ENCODE peak calls at places on chromosomes 16 and 17, in six cellular contexts. N, H, D, A, K and T are unnamed samples.
A peak's percentile ranks its signal among the peaks of the same experiment; 100 is the strongest.

GRCh38 chr17:3940965-3941698 is 23.1 kb downstream of the ATP2A3 start:
- DNase-seq in D (no peak), H (no peak), N (no peak), K (no peak), A (no peak), T (no peak)

GRCh38 chr16:20928774-20929411 is 28.3 kb downstream of the LYRM1 start:
- DNase-seq in A (no peak), N (no peak), D (no peak), K (no peak), H (no peak), T (no peak)

GRCh38 chr17:9928601-9929341 is 23.7 kb upstream of the RCVRN start:
- DNase-seq in N (no peak), D (no peak), K (no peak), A (no peak), H (no peak), T (no peak)

GRCh38 chr16:83438326-83438725 is 369.5 kb upstream of the HSBP1 start:
- DNase-seq in N (no peak), D (no peak), H (no peak), K (no peak), A (no peak), T (no peak)

GRCh38 chr17:30950669-30951399 is 20.0 kb upstream of the RNF135 start:
- DNase-seq in N (peak; percentile 50), H (no peak), D (peak; percentile 59), A (peak; percentile 91), K (no peak), T (peak; percentile 12)

GRCh38 chr16:5793556-5793955 is 696.0 kb upstream of the EEF2KMT start:
- DNase-seq in K (no peak), H (no peak), D (no peak), A (no peak), N (no peak), T (no peak)

GRCh38 chr17:68310141-68310540 is 18.8 kb downstream of the ARSG start:
- DNase-seq in K (no peak), A (no peak), N (no peak), H (no peak), D (no peak), T (no peak)

GRCh38 chr17:46979023-46979870 is at the start of gene RPRML:
- DNase-seq in H (peak; percentile 45), K (no peak), N (no peak), D (peak; percentile 41), A (peak; percentile 27), T (peak; percentile 28)

GRCh38 chr17:19386974-19387920 is at the start of gene MFAP4:
- DNase-seq in K (no peak), A (peak; percentile 60), H (peak; percentile 81), N (no peak), D (peak; percentile 35), T (peak; percentile 64)
- H3K4me3 ChIP-seq in K (no peak within 1 kb of the TSS), A (peak within 1 kb of the TSS; percentile 34), H (peak within 1 kb of the TSS; percentile 19), N (peak within 1 kb of the TSS; percentile 25), D (no peak within 1 kb of the TSS), T (no peak within 1 kb of the TSS)

GRCh38 chr17:40539711-40540411 is 25.4 kb downstream of the CCR7 start:
- DNase-seq in K (no peak), D (no peak), H (peak; percentile 34), N (no peak), A (no peak), T (no peak)
- H3K4me1 ChIP-seq in K (peaks cover 64% of the 10 kb centered on the region), D (peaks cover 51% of the 10 kb centered on the region), H (peaks cover 42% of the 10 kb centered on the region), N (peaks cover 5% of the 10 kb centered on the region), A (peaks cover 28% of the 10 kb centered on the region), T (peaks cover 90% of the 10 kb centered on the region)

GRCh38 chr17:40782450-40782849 is at the start of gene KRT27:
- DNase-seq in H (no peak), N (no peak), K (no peak), D (no peak), A (no peak), T (no peak)

GRCh38 chr17:40778466-40778865 is 3.9 kb downstream of the KRT27 start:
- DNase-seq in D (no peak), K (no peak), H (no peak), A (no peak), N (no peak), T (no peak)

GRCh38 chr17:40777459-40777858 is 4.9 kb downstream of the KRT27 start:
- DNase-seq in A (no peak), N (no peak), K (no peak), D (no peak), H (no peak), T (peak; percentile 52)

GRCh38 chr17:40777971-40778370 is 4.4 kb downstream of the KRT27 start:
- DNase-seq in H (no peak), D (no peak), N (no peak), A (no peak), K (no peak), T (no peak)

GRCh38 chr17:40779181-40779909 is 3.0 kb downstream of the KRT27 start:
- DNase-seq in K (peak; percentile 26), A (no peak), D (peak; percentile 22), H (no peak), N (no peak), T (peak; percentile 70)
- H3K4me3 ChIP-seq in K (no peak overlapping the region), A (no peak overlapping the region), D (no peak overlapping the region), H (no peak overlapping the region), N (no peak overlapping the region), T (peak overlapping the region; percentile 10)

GRCh38 chr17:13593757-13594156 is 8.0 kb downstream of the HS3ST3A1 start:
- DNase-seq in H (no peak), N (no peak), A (no peak), D (no peak), K (no peak), T (no peak)

GRCh38 chr17:13590441-13590840 is 11.3 kb downstream of the HS3ST3A1 start:
- DNase-seq in K (no peak), D (no peak), A (no peak), H (no peak), N (no peak), T (no peak)

GRCh38 chr17:13593021-13593751 is 8.5 kb downstream of the HS3ST3A1 start:
- DNase-seq in N (no peak), D (no peak), A (no peak), K (no peak), H (no peak), T (no peak)

GRCh38 chr17:13594310-13594709 is 7.4 kb downstream of the HS3ST3A1 start:
- DNase-seq in D (no peak), H (no peak), N (no peak), A (no peak), K (no peak), T (no peak)

DNA sequence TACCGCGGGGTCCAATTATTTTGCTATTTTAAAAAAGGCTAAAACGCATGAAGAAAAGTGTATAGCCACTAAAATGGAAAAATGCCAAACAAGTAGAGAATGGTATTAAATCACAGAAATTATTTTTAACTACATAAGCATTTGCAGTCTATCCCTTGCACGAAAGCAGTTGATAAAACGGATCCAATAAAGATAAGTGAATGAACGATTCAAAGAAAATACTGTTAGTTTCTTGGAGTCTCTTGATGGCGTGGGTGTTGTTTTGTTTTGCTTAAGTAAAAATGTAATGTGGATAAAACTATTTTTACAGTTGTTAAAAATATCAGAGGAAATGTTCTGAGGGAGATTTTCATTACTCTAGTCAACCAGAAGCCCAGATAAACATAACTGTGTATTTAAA is 9.3 kb downstream of the HS3ST3A1 start:
- DNase-seq in N (no peak), H (no peak), K (no peak), A (no peak), D (no peak), T (no peak)
- H3K4me1 ChIP-seq in N (no peaks in the 10 kb centered on the region), H (peaks cover 2% of the 10 kb centered on the region), K (no peaks in the 10 kb centered on the region), A (no peaks in the 10 kb centered on the region), D (no peaks in the 10 kb centered on the region), T (no peaks in the 10 kb centered on the region)

GRCh38 chr17:50093246-50093645 is 1.9 kb upstream of the PDK2 start:
- DNase-seq in D (no peak), A (no peak), N (no peak), K (no peak), H (no peak), T (no peak)
- H3K4me3 ChIP-seq in D (no peak overlapping the region), A (no peak overlapping the region), N (no peak overlapping the region), K (no peak overlapping the region), H (no peak overlapping the region), T (no peak overlapping the region)

DNA sequence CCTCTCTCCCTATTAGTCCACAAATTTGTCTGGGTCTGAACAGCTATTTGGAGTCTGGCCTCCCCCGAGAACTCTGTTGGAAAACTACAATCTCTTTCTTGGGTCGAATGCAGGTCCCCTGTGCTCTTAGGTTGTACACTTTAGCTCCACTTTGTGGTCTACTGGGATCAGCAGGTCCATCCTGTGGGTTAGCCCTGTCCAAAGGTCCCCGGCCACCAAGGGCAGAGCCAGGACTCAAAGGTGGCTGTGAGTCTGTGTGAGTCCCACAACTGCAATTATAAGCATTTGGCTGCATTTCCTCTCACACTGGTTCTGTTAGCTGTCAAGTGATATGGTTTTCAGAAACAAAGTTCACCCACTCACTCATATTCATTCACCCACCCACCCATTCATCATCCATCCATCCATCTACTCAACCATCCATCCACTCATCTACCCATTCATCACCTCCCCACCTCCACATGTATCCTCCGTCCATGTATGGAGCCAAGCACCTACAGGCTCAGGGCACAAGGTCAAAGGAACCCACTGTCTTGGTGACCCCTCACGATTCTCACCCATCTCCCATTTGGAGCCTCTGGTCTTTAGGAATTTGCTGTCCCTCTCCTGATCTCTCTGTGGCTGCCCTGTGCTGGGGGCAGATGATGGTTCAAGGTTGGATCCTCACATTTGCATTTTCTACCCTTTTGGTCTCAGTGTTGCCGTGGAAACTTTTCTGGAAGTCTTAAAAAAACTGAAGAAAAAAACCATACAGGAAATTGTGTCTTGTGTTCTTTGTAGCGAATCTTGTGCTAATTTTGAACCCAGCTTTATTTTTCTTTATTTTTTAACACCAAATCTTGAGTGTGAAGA is 45.8 kb downstream of the IRF8 start:
- DNase-seq in D (no peak), K (no peak), A (no peak), N (no peak), H (no peak), T (no peak)
- H3K4me1 ChIP-seq in D (no peaks in the 10 kb centered on the region), K (peaks cover 14% of the 10 kb centered on the region), A (no peaks in the 10 kb centered on the region), N (no peaks in the 10 kb centered on the region), H (no peaks in the 10 kb centered on the region), T (no peaks in the 10 kb centered on the region)

GRCh38 chr17:78765821-78766220 is 16.3 kb downstream of the CYTH1 start:
- DNase-seq in H (no peak), D (no peak), A (no peak), N (no peak), K (no peak), T (no peak)
- H3K4me3 ChIP-seq in H (no peak overlapping the region), D (no peak overlapping the region), A (no peak overlapping the region), N (no peak overlapping the region), K (no peak overlapping the region), T (no peak overlapping the region)